ENCODE peak calls at places on chromosomes 1 and 21, in four cellular contexts. C is stomach; X is CD4-positive, alpha-beta T cell; J is breast epithelium. Q is an unnamed sample.

GRCh38 chr21:36297938-36298572 is 21.9 kb upstream of the MORC3 start:
- DNase-seq in X (peak), C (peak), J (peak), Q (no peak)

GRCh38 chr1:67685558-67686271 is 714 bp downstream of the GADD45A start:
- DNase-seq in J (peak), C (peak), X (peak), Q (no peak)

GRCh38 chr1:173915596-173915995 is 1.5 kb downstream of the SERPINC1 start:
- DNase-seq in J (no peak), C (no peak), X (no peak), Q (no peak)

GRCh38 chr1:54653036-54653435 is 11.4 kb downstream of the MROH7 start:
- DNase-seq in X (no peak), J (no peak), C (no peak), Q (no peak)

GRCh38 chr1:229030642-229031390 is 240.1 kb upstream of the RAB4A start:
- DNase-seq in C (peak), J (no peak), X (no peak), Q (no peak)

GRCh38 chr1:110718452-110718851 is 43.7 kb upstream of the KCNA3 start:
- DNase-seq in J (no peak), X (no peak), C (no peak), Q (no peak)

GRCh38 chr1:40890771-40891170 is 28.6 kb upstream of the CITED4 start:
- DNase-seq in C (no peak), X (no peak), J (no peak), Q (no peak)

GRCh38 chr1:84086616-84087015 is 57.5 kb upstream of the PRKACB start:
- DNase-seq in X (no peak), J (no peak), C (no peak), Q (no peak)

GRCh38 chr1:8571200-8571984 is 246.0 kb downstream of the RERE start:
- DNase-seq in X (no peak), C (peak), J (no peak), Q (no peak)

GRCh38 chr1:226370144-226370923 is 37.6 kb downstream of the PARP1 start:
- DNase-seq in J (no peak), X (no peak), C (no peak), Q (no peak)

GRCh38 chr21:29295066-29295650 is 3.6 kb upstream of the BACH1 start:
- DNase-seq in X (peak), C (no peak), J (no peak), Q (no peak)

GRCh38 chr1:54324750-54325704 is 81.2 kb downstream of the SSBP3 start:
- DNase-seq in J (no peak), X (no peak), C (no peak), Q (no peak)

GRCh38 chr1:111801071-111801850 is 45.6 kb downstream of the DDX20 start:
- DNase-seq in J (no peak), C (no peak), X (no peak), Q (no peak)

GRCh38 chr1:234631721-234632125 is 21.7 kb upstream of the IRF2BP2 start:
- DNase-seq in J (no peak), C (no peak), X (no peak), Q (no peak)

GRCh38 chr1:8371372-8371991 is 53.6 kb downstream of the SLC45A1 start:
- DNase-seq in X (no peak), C (no peak), J (no peak), Q (no peak)

GRCh38 chr1:44012941-44013609 is 18.2 kb downstream of the SLC6A9 start:
- DNase-seq in C (no peak), J (no peak), X (no peak), Q (no peak)

GRCh38 chr1:201481004-201481380 is 12.0 kb upstream of the PHLDA3 start:
- DNase-seq in C (no peak), J (peak), X (no peak), Q (no peak)

GRCh38 chr1:31434101-31434871 is 21.3 kb downstream of the SERINC2 start:
- DNase-seq in J (peak), C (peak), X (no peak), Q (no peak)

GRCh38 chr1:228016653-228017355 is 10.0 kb downstream of the WNT3A start:
- DNase-seq in J (no peak), X (no peak), C (no peak), Q (no peak)

GRCh38 chr1:48776400-48777218 is at the start of gene BEND5:
- DNase-seq in C (peak), X (peak), J (peak), Q (peak)

GRCh38 chr21:46028547-46029200 is 47.1 kb downstream of the COL6A1 start:
- DNase-seq in C (no peak), X (no peak), J (no peak), Q (no peak)

GRCh38 chr1:182666736-182667135 is 17.7 kb downstream of the RGS8 start:
- DNase-seq in C (no peak), X (no peak), J (no peak), Q (no peak)

GRCh38 chr1:1079408-1080121 is 5.5 kb upstream of the RNF223 start:
- DNase-seq in X (no peak), C (peak), J (peak), Q (no peak)

GRCh38 chr1:160836561-160836960 is 26.1 kb downstream of the CD244 start:
- DNase-seq in X (no peak), J (no peak), C (no peak), Q (no peak)

GRCh38 chr1:160838876-160839275 is 23.8 kb downstream of the CD244 start:
- DNase-seq in J (no peak), X (no peak), C (no peak), Q (no peak)

GRCh38 chr1:160834945-160835565 is 27.6 kb downstream of the CD244 start:
- DNase-seq in J (no peak), C (no peak), X (peak), Q (no peak)

GRCh38 chr1:160836981-160837557 is 25.6 kb downstream of the CD244 start:
- DNase-seq in X (no peak), C (no peak), J (no peak), Q (no peak)

DNA sequence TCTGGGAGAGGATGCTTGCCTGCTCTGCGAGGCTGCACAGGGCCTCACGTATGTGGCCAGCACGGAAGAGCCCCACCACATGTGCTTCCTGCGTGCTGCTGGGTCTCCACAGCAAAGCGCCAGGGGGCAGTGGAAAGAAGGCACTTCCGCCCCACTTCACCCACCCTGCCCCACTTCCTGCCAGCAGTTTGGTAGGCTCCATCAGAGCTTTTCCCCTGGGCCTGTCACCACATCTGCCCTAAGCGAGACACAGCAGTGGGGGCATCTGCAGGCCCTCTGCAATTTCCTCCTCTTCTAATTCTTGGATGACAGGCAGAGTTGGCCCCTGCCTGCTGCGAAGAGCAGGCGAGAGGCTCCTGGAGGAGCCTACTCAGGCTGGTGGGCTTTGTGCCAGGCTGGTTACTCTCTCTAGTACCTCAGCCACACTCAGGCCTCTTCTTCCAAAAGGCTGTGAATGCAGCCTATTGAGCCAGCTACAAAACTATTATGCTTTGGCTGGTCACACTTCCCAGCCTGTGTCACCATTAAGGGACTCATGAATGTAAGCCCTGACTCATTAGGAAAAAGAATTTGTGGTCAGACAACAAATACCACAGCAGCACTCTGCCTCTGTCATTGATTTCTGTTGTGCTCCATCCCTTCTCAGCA is 25.0 kb downstream of the CD244 start:
- DNase-seq in J (peak), X (peak), C (peak), Q (no peak)
- H3K27ac ChIP-seq in J (peak), X (peak), C (no peak), Q (no peak)

GRCh38 chr1:186214816-186215215 is 160.2 kb downstream of the TPR start:
- DNase-seq in J (no peak), C (no peak), X (no peak), Q (no peak)
- H3K27ac ChIP-seq in J (no peak), C (no peak), X (no peak), Q (no peak)

GRCh38 chr1:91827094-91828006 is 58.6 kb downstream of the TGFBR3 start:
- DNase-seq in X (no peak), C (peak), J (peak), Q (no peak)
- H3K27ac ChIP-seq in X (no peak), C (no peak), J (peak), Q (peak)

GRCh38 chr1:61124691-61125090 is 42.3 kb downstream of the NFIA start:
- DNase-seq in J (no peak), C (peak), X (no peak), Q (no peak)
- H3K27ac ChIP-seq in J (no peak), C (peak), X (no peak), Q (peak)

GRCh38 chr1:156483397-156483796 is 17.2 kb downstream of the MEF2D start:
- DNase-seq in J (no peak), C (no peak), X (no peak), Q (no peak)
- H3K27ac ChIP-seq in J (no peak), C (no peak), X (no peak), Q (no peak)

Q was measured in caudate nucleus.